ENCODE peak calls at places on chromosomes 6 and 20, in five cellular contexts. Y, M, P, C and Z are unnamed samples.
A peak's percentile ranks its signal among the peaks of the same experiment; 100 is the strongest.

GRCh38 chr6:56714273-56714672 is 71.6 kb upstream of the DST start:
- DNase-seq in Y (no peak), M (no peak), P (no peak), C (no peak), Z (no peak)

GRCh38 chr6:118963003-118963402 is 28.0 kb upstream of the MCM9 start:
- DNase-seq in Y (no peak), M (peak; percentile 13), P (peak; percentile 10), C (no peak), Z (no peak)

GRCh38 chr6:20534906-20535305 is 649 bp downstream of the CDKAL1 start:
- DNase-seq in Y (no peak), M (no peak), P (no peak), C (no peak), Z (no peak)

GRCh38 chr20:19692685-19693119 is 65.4 kb upstream of the RIN2 start:
- DNase-seq in Y (no peak), M (peak; percentile 52), P (peak; percentile 22), C (peak; percentile 61), Z (peak; percentile 58)

GRCh38 chr20:10549511-10549910 is 114.4 kb downstream of the SLX4IP start:
- DNase-seq in Y (no peak), M (no peak), P (no peak), C (no peak), Z (no peak)

GRCh38 chr20:47360207-47360488 is 3.6 kb upstream of the ZMYND8 start:
- DNase-seq in Y (no peak), M (no peak), P (peak; percentile 64), C (peak; percentile 96), Z (no peak)

GRCh38 chr6:80543598-80544181 is 437.2 kb downstream of the BCKDHB start:
- DNase-seq in Y (no peak), M (no peak), P (peak; percentile 90), C (no peak), Z (no peak)

GRCh38 chr6:56913276-56914138 is 41.4 kb upstream of the BEND6 start:
- DNase-seq in Y (no peak), M (no peak), P (peak; percentile 39), C (no peak), Z (no peak)

GRCh38 chr20:37745553-37745952 is 51.7 kb downstream of the CTNNBL1 start:
- DNase-seq in Y (no peak), M (no peak), P (no peak), C (no peak), Z (no peak)

GRCh38 chr20:35742741-35743523 is 872 bp upstream of the RBM39 start:
- DNase-seq in Y (peak; percentile 59), M (peak; percentile 19), P (no peak), C (peak; percentile 33), Z (peak; percentile 19)

GRCh38 chr6:125995972-125996580 is 9.7 kb downstream of the TRMT11 start:
- DNase-seq in Y (peak; percentile 28), M (peak; percentile 72), P (peak; percentile 60), C (peak; percentile 63), Z (peak; percentile 57)

GRCh38 chr6:131290955-131291354 is 155.7 kb downstream of the AKAP7 start:
- DNase-seq in Y (no peak), M (no peak), P (no peak), C (no peak), Z (no peak)

GRCh38 chr6:105372862-105373182 is 30.1 kb downstream of the PREP start:
- DNase-seq in Y (no peak), M (no peak), P (no peak), C (no peak), Z (no peak)

GRCh38 chr6:111979633-111980032 is 74.3 kb upstream of the CCN6 start:
- DNase-seq in Y (no peak), M (no peak), P (no peak), C (no peak), Z (no peak)

GRCh38 chr20:37651932-37652331 is 41.9 kb upstream of the CTNNBL1 start:
- DNase-seq in Y (no peak), M (no peak), P (no peak), C (peak; percentile 43), Z (peak; percentile 68)

GRCh38 chr20:23237166-23237565 is 113.4 kb upstream of the NXT1 start:
- DNase-seq in Y (no peak), M (no peak), P (no peak), C (no peak), Z (no peak)

GRCh38 chr6:108655840-108656650 is 95.3 kb downstream of the FOXO3 start:
- DNase-seq in Y (no peak), M (no peak), P (peak; percentile 90), C (no peak), Z (peak; percentile 50)

GRCh38 chr6:160534050-160534696 is 129.9 kb downstream of the LPA start:
- DNase-seq in Y (no peak), M (peak; percentile 72), P (peak; percentile 24), C (peak; percentile 36), Z (peak; percentile 59)

GRCh38 chr20:35006009-35006408 is 50.3 kb downstream of the MYH7B start:
- DNase-seq in Y (no peak), M (no peak), P (no peak), C (no peak), Z (no peak)

GRCh38 chr6:168956884-168957730 is 296.5 kb downstream of the THBS2 start:
- DNase-seq in Y (no peak), M (peak; percentile 34), P (peak; percentile 80), C (peak; percentile 60), Z (peak; percentile 77)

GRCh38 chr20:15763344-15763743 is 809.9 kb downstream of the KIF16B start:
- DNase-seq in Y (no peak), M (no peak), P (peak; percentile 3), C (no peak), Z (no peak)

GRCh38 chr6:39231386-39231785 is 2.1 kb upstream of the KCNK5 start:
- DNase-seq in Y (no peak), M (no peak), P (no peak), C (no peak), Z (no peak)

GRCh38 chr20:63735859-63736718 is at the start of gene LIME1:
- DNase-seq in Y (no peak), M (peak; percentile 12), P (no peak), C (no peak), Z (peak; percentile 28)
- H3K4me3 ChIP-seq in Y (peak within 1 kb of the TSS; percentile 84), M (no peak within 1 kb of the TSS), P (no peak within 1 kb of the TSS), C (no peak within 1 kb of the TSS), Z (no peak within 1 kb of the TSS)

GRCh38 chr6:8084586-8084985 is 17.8 kb downstream of the EEF1E1 start:
- DNase-seq in Y (no peak), M (no peak), P (no peak), C (no peak), Z (no peak)

GRCh38 chr6:8082954-8083858 is 19.0 kb upstream of the BLOC1S5 start:
- DNase-seq in Y (no peak), M (peak; percentile 36), P (peak; percentile 96), C (peak; percentile 31), Z (no peak)

GRCh38 chr6:8079116-8079515 is 14.9 kb upstream of the BLOC1S5 start:
- DNase-seq in Y (no peak), M (no peak), P (no peak), C (no peak), Z (no peak)

GRCh38 chr6:8082572-8082953 is 18.4 kb upstream of the BLOC1S5 start:
- DNase-seq in Y (no peak), M (no peak), P (no peak), C (no peak), Z (no peak)

DNA sequence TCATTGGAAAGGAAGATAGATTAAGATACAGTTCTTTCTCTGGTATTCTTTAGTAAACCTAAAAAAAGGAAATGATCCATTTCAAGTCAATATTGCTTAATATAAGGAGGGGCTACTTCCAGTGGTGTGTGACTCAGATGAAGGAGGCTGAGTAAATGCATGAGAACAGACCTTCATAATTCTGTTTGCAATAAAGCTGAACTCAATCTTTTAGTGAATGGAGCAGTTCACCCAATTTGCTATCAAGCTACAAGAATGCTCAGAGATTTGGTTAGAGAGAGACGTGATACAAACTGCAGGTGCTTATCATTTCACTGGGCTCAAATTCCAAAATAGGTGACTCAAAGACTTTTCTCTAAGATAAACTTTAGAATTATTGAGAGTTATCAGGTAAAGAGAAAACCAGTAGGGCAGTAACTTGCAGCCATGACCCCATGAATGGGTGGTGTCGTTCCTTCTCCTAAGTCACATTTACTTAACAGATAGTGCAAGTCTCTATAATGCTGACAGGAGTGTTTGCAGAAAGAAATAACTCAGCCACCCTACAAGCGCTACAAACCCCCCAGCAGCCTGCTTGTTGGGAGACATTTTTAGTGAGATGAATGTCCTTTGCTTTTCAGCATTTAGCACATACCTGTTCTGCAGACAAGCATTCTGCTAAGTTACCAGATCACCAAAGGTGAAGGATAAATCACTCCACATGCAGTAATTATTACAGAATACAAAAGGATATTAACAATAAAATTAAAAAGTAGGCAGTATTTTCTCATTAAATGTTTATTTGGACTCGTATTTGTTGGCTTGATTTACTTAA is 16.4 kb upstream of the BLOC1S5 start:
- DNase-seq in Y (no peak), M (no peak), P (peak; percentile 82), C (peak; percentile 35), Z (no peak)
- TF ChIP-seq SMC3 in Y (no peak), M (no peak), P (no peak), C (no peak), Z (no peak)

DNA sequence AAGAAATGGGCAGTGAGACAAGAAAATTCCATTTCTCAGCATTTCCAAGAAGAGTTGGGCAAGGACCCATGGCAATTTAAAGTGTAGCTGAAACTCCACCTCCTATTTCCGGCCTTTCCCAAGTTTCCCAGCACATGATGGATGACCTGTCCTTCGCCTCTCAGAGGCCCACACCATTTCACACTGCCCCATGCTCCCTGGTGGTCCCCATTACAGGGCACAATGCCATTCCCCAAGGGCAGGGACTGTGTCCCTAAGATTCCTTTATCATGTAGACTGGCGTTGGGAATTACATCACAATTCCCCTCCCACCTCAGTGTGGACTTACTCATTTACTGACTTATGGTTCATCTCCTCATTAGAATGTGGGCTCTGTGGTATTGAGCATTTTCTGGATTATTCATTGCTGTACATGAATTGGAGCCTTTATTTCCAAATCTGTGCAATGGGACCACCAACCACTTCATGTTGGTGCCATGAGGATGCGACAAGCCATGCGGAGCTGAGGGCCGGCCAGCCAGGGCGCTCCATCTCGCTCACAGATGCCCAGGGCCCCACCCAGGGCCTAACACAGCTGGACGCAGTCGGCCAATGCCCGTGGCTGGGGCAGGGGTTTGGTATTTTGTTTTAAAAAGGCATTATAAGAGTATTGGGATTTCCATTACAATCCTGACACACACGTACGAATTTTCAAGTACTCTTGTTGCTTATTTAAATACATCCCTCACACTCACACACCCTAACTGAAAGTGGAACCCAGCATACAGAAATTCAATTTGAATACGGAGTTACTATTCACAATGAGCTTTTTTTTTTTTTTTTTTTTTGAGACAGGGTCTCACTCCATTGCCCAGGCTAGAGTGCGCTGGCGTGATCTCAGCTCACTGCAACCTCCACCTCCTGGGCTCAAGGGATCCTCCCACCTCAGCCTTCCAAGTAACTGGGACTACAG is 5.4 kb downstream of the ACSS1 start:
- DNase-seq in Y (no peak), M (no peak), P (no peak), C (no peak), Z (no peak)
- H3K4me2 ChIP-seq in Y (peak overlapping the region; percentile 91), M (no peak overlapping the region), P (no peak overlapping the region), C (no peak overlapping the region), Z (no peak overlapping the region)

DNA sequence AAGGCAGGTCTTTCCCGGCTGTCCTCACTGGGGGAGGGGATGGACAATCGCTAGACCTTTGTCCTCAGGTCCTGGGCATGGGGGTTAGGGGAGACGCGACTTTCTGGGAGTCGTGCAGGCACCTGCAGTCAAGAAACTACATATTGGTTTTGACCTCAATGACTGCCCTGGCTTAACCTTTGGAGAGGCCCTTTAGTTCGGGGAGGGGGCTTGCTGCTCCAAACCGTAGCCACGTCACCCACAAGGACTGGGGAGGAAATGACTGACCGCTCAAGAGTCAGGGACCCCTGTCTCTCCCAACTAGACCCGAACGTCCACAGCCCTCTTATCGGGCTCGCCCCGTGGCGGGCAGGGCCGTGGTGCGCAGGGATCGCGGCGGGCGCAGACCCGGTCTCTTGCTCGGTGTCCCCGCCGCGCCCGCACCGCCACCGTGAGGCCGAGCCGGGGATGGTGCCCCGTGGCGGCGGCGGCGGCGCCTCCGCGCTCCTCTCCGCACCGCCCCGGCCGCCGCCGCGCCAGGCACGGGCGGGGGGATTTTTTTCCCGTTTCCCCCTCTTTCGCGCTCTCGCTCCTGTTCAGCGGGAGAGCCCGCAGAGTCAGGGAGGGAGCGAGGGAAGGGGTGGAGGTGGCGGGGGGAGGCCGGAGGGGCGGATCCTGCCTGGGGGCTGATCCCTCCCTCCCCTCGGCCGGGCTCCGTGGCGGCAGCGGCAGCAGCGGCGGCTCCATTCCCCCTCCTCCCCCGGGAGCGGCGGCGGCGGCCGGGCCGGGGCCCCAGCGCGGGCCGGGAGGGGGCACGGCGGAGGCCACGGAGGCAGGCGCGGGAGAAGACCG is at the start of gene BRPF3:
- DNase-seq in Y (no peak), M (peak; percentile 89), P (peak; percentile 67), C (peak; percentile 57), Z (peak; percentile 94)
- H3K4me3 ChIP-seq in Y (peak within 1 kb of the TSS; percentile 79), M (peak within 1 kb of the TSS; percentile 72), P (peak within 1 kb of the TSS; percentile 65), C (peak within 1 kb of the TSS; percentile 95), Z (peak within 1 kb of the TSS; percentile 63)